ENCODE peak calls at places on chromosomes 6 and 20, in seven cellular contexts. G is psoas muscle, E is neural progenitor cell, I is ovary, Y is tibial nerve, H is uterus, J is PC-9. M is an unnamed sample.

GRCh38 chr6:37303891-37304503 is 46.1 kb upstream of the TMEM217 start:
- DNase-seq in J (no peak), Y (no peak), I (no peak), H (no peak), E (peak; percentile 20), G (no peak), M (peak; percentile 39)

GRCh38 chr6:141077355-141078333 is 1055.1 kb upstream of the GJE1 start:
- DNase-seq in I (no peak), G (no peak), Y (no peak), H (no peak), E (peak; percentile 55), J (peak; percentile 7), M (peak; percentile 35)

GRCh38 chr20:61771805-61772350 is 293.8 kb downstream of the TAF4 start:
- DNase-seq in H (no peak), E (no peak), G (no peak), I (no peak), J (no peak), Y (no peak), M (no peak)

GRCh38 chr20:46004813-46005505 is 3.7 kb upstream of the MMP9 start:
- DNase-seq in Y (no peak), J (peak; percentile 39), H (no peak), E (no peak), I (no peak), G (no peak), M (no peak)

GRCh38 chr6:31639449-31639861 is 13.0 kb downstream of the BAG6 start:
- DNase-seq in Y (no peak), G (no peak), J (no peak), I (no peak), H (no peak), E (no peak), M (peak; percentile 50)

GRCh38 chr20:58700121-58700780 is 7.7 kb downstream of the NPEPL1 start:
- DNase-seq in J (no peak), Y (no peak), E (no peak), G (no peak), H (peak; percentile 2), I (no peak), M (no peak)

GRCh38 chr20:57384486-57384885 is 6.7 kb upstream of the RBM38 start:
- DNase-seq in H (no peak), J (no peak), E (no peak), I (no peak), G (no peak), Y (no peak), M (no peak)

GRCh38 chr6:146790561-146791091 is 191.9 kb downstream of the ADGB start:
- DNase-seq in H (no peak), G (no peak), E (no peak), J (no peak), Y (no peak), I (no peak), M (no peak)

GRCh38 chr6:135850882-135851281 is 619 bp upstream of the PDE7B start:
- DNase-seq in H (no peak), E (no peak), J (no peak), G (no peak), Y (no peak), I (no peak), M (no peak)

GRCh38 chr6:17103715-17104114 is 1.9 kb downstream of the STMND1 start:
- DNase-seq in G (no peak), Y (no peak), E (no peak), H (no peak), I (no peak), J (no peak), M (no peak)

GRCh38 chr6:42710316-42710715 is 12.1 kb downstream of the PRPH2 start:
- DNase-seq in J (no peak), G (no peak), Y (no peak), I (no peak), E (peak; percentile 74), H (no peak), M (peak; percentile 65)

GRCh38 chr20:1334761-1335160 is 5.8 kb upstream of the SDCBP2 start:
- DNase-seq in J (no peak), G (no peak), I (no peak), H (no peak), E (no peak), Y (no peak), M (no peak)

GRCh38 chr6:46325561-46326525 is 155.1 kb upstream of the ENPP5 start:
- DNase-seq in H (no peak), Y (no peak), G (no peak), I (no peak), E (peak; percentile 1), J (no peak), M (peak; percentile 10)

GRCh38 chr6:106966229-106966628 is 8.3 kb downstream of the CD24 start:
- DNase-seq in I (no peak), E (no peak), H (no peak), Y (no peak), J (no peak), G (no peak), M (no peak)

GRCh38 chr6:67606905-67607828 is 1027.9 kb upstream of the ADGRB3 start:
- DNase-seq in Y (no peak), J (no peak), G (no peak), E (no peak), I (no peak), H (no peak), M (no peak)

GRCh38 chr20:3760980-3761379 is 6.6 kb downstream of the ADISSP start:
- DNase-seq in G (no peak), J (no peak), Y (no peak), I (no peak), H (no peak), E (peak; percentile 63), M (no peak)

GRCh38 chr6:69138893-69139494 is 503.9 kb downstream of the ADGRB3 start:
- DNase-seq in Y (no peak), I (no peak), E (peak; percentile 5), H (no peak), G (no peak), J (no peak), M (no peak)

GRCh38 chr6:31400467-31401289 is 2.7 kb upstream of the MICA start:
- DNase-seq in G (peak; percentile 77), Y (peak; percentile 63), E (peak; percentile 59), J (peak; percentile 47), H (peak; percentile 81), I (peak; percentile 76), M (peak; percentile 61)

GRCh38 chr6:9540534-9541126 is 874.2 kb downstream of the TFAP2A start:
- DNase-seq in I (no peak), G (no peak), Y (no peak), J (peak; percentile 22), E (peak; percentile 40), H (no peak), M (peak; percentile 82)

DNA sequence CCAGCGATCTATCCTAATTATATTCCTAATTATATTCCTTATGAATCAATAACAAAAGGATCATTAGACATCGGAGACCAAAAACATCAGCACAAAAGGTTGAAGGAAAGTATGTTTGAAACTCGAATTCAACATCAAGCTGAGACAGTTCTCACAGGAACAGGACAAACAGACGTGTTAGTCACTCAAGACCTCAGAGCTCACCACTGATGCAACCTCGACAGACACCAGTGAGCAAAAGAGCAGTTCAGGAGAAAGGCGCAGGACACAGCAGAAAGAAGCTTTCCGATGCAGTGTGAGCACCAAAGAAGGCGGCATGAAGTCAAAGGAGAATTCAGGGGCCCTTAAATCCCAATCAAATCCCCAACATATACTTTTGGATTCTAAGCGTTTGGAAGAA is 6.3 kb upstream of the RAMACL start:
- DNase-seq in G (no peak), H (no peak), Y (no peak), I (no peak), J (no peak), E (no peak), M (peak; percentile 57)
- H3K4me1 ChIP-seq in G (peaks cover 39% of the 10 kb centered on the region), H (peaks cover 1% of the 10 kb centered on the region), Y (no peaks in the 10 kb centered on the region), I (no peaks in the 10 kb centered on the region), J (no peaks in the 10 kb centered on the region), E (peaks cover 20% of the 10 kb centered on the region), M (no peaks in the 10 kb centered on the region)

DNA sequence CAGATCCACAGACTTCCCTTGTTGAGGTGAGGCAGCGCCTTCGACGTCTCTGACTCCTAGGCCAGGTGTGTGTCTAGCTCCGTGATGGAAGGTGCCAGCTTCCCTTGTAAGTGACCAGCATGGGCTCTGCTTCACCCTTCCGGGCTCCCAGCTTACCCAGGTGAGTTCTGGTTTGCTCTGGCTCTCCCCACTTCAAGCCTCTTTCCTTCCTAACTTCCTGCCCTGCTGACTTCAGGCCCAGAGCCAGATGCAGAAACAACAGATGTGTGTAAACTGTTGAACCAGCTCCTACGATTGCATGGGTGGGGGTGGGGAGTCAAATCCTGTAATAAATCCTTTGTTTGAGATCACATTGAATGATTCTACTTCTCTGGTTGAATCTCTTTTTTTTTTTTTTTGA is 51.6 kb upstream of the BMP6 start:
- DNase-seq in I (no peak), H (no peak), E (no peak), J (no peak), G (no peak), Y (no peak), M (no peak)
- H3K27me3 ChIP-seq in I (no peaks in the 10 kb centered on the region), H (no peaks in the 10 kb centered on the region), E (peaks cover 5% of the 10 kb centered on the region), J (no peaks in the 10 kb centered on the region), G (peaks cover 15% of the 10 kb centered on the region), Y (no peaks in the 10 kb centered on the region), M (no peaks in the 10 kb centered on the region)

GRCh38 chr6:5143625-5144311 is 58.6 kb downstream of the PPP1R3G start:
- DNase-seq in E (peak; percentile 89), I (peak; percentile 67), H (peak; percentile 84), G (peak; percentile 83), Y (peak; percentile 87), J (peak; percentile 77), M (peak; percentile 91)
- TF ChIP-seq CTCF in E (peak; percentile 95), I (peak; percentile 70), H (peak; percentile 85), G (peak; percentile 96), Y (peak; percentile 84), J (peak; percentile 85), M (peak; percentile 85)

GRCh38 chr20:41447026-41447425 is 80.4 kb upstream of the EMILIN3 start:
- DNase-seq in G (no peak), J (no peak), I (no peak), E (no peak), H (no peak), Y (no peak), M (no peak)
- H3K4me1 ChIP-seq in G (peaks cover 21% of the 10 kb centered on the region), J (no peaks in the 10 kb centered on the region), I (no peaks in the 10 kb centered on the region), E (no peaks in the 10 kb centered on the region), H (no peaks in the 10 kb centered on the region), Y (no peaks in the 10 kb centered on the region), M (no peaks in the 10 kb centered on the region)

M was measured in cardiac muscle cell.